ENCODE peak calls at places on chromosomes 7 and 10, in seven cellular contexts. P is endothelial cell of umbilical vein, N is kidney, K is colonic mucosa, J is HFF-Myc, F is cardiac fibroblast, L is AG10803. X is an unnamed sample.

GRCh38 chr10:61063035-61063434 is 119.0 kb upstream of the RHOBTB1 start:
- DNase-seq in P (peak), N (no peak), K (peak), J (no peak), F (peak), L (peak), X (no peak)

GRCh38 chr10:76111986-76112825 is 680.8 kb downstream of the LRMDA start:
- DNase-seq in P (no peak), N (peak), K (no peak), J (no peak), F (no peak), L (no peak), X (no peak)

GRCh38 chr10:48983648-48984359 is 44.2 kb upstream of the LRRC18 start:
- DNase-seq in P (no peak), N (no peak), K (no peak), J (no peak), F (no peak), L (no peak), X (no peak)

GRCh38 chr10:131972474-131973071 is 9.2 kb downstream of the BNIP3 start:
- DNase-seq in P (peak), N (peak), K (peak), J (no peak), F (peak), L (no peak), X (no peak)

GRCh38 chr10:2980116-2980515 is 87.2 kb upstream of the PFKP start:
- DNase-seq in P (no peak), N (no peak), K (no peak), J (no peak), F (peak), L (peak), X (no peak)

GRCh38 chr7:51965454-51965853 is 648.8 kb upstream of the COBL start:
- DNase-seq in P (no peak), N (no peak), K (no peak), J (no peak), F (no peak), L (no peak), X (no peak)

GRCh38 chr7:112634107-112634506 is 153.3 kb downstream of the LSMEM1 start:
- DNase-seq in P (no peak), N (no peak), K (no peak), J (no peak), F (no peak), L (no peak), X (no peak)

GRCh38 chr10:88728107-88728763 is 22.2 kb downstream of the LIPK start:
- DNase-seq in P (peak), N (peak), K (peak), J (no peak), F (peak), L (no peak), X (no peak)

GRCh38 chr10:28317735-28318134 is 14.9 kb upstream of the MPP7 start:
- DNase-seq in P (no peak), N (no peak), K (no peak), J (no peak), F (no peak), L (peak), X (no peak)

GRCh38 chr7:13821152-13821787 is 168.2 kb downstream of the ETV1 start:
- DNase-seq in P (no peak), N (no peak), K (peak), J (no peak), F (no peak), L (peak), X (no peak)

GRCh38 chr7:38977658-38978057 is at the start of gene POU6F2:
- DNase-seq in P (no peak), N (no peak), K (no peak), J (no peak), F (no peak), L (no peak), X (no peak)

DNA sequence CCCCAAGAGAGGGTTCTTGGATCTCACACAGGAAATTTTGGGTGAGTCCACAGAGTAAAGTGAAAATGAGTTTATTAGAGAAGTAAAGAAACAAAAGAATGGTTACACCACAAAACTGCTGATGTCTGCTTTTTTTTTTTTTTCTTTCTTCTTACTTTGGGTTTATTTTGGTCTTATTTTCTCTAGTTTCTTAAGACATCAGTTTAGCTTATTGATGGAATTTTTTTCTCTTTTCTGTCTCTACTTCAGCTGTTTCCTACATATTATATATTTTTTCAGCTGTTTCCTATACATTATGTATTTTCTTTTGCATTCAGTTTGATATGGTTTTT is 166.4 kb downstream of the CCSER2 start:
- DNase-seq in P (peak), N (no peak), K (no peak), J (no peak), F (no peak), L (no peak), X (no peak)
- TF ChIP-seq CTCF in P (no peak), N (no peak), K (no peak), J (no peak), F (no peak), L (no peak), X (no peak)

DNA sequence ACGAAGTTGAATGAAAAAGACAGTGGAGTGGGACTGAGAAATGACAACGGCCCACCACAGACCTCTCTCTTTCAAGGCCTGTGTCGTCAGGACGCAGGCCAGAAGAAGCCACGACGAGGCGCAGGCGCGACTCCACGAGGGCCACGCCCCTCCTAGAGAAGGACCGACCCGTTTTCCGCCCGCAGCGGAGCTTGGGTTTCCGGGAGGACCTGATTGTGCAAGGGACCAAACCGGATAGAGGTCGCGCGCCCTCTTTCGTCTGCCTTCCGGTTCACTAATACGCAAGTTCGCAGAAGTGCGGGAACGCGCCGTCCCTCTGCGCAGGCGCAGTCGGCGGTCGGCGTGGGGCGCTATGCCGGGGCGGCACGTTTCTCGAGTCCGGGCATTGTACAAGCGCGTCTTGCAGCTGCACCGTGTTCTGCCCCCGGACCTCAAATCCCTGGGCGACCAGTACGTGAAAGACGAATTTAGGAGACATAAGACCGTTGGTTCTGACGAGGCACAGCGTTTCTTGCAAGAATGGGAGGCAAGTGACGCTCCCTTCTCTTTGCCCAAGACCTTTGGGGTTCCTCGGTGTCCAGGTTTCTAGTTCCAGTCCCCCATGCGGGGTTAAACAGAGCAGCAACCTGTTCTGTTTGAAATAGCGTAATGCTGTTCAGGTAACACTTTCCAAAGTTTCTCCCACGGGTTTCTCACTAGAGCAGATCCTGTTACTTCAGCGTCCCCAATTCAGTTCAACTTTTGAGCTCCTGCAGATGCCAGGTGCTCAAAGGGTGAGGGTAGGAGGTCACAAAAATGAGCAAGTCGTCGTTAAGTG is at the start of gene SDHAF3:
- DNase-seq in P (peak), N (peak), K (peak), J (peak), F (peak), L (peak), X (peak)
- TF ChIP-seq CTCF in P (no peak), N (peak), K (no peak), J (peak), F (no peak), L (no peak), X (no peak)

DNA sequence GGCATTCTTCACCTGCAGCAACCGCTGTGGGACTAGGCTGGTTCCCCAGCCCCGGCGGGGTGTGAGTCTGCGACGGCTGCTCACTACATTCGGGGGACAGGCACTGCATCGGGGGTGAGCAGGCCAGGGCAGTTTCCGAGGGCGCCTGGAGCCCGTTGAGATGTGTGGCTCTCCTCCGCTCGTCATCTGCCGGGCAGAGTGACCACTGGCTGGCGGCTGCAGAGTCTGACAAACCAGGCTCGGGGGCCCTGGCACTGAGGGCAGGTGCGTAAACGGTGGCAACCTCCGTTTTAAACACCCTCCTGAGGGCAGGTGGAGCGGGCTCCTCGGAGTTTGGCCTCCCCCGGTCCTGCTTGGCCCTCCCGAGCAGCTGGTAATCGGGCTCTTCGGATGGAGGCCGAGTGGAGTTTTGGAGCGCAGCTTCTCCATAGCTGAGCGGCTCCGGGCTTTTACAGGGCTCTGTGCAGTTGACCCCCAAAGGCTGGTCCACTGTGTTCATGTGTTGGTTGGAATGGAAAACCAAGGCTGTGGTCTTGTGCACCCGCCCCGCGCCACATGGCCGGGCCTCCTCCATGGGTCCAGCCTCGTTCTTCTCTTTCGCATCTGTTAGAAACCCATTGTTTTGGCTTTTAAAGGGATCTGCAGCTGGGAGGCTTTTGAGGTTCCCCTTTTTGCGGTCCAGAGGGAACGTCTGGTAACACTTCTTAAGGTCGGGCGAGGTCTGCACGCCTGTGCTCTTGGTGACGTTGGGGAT is 20.9 kb downstream of the INSYN2A start:
- DNase-seq in P (no peak), N (no peak), K (no peak), J (no peak), F (no peak), L (no peak), X (no peak)
- TF ChIP-seq CTCF in P (no peak), N (no peak), K (no peak), J (no peak), F (no peak), L (no peak), X (no peak)

DNA sequence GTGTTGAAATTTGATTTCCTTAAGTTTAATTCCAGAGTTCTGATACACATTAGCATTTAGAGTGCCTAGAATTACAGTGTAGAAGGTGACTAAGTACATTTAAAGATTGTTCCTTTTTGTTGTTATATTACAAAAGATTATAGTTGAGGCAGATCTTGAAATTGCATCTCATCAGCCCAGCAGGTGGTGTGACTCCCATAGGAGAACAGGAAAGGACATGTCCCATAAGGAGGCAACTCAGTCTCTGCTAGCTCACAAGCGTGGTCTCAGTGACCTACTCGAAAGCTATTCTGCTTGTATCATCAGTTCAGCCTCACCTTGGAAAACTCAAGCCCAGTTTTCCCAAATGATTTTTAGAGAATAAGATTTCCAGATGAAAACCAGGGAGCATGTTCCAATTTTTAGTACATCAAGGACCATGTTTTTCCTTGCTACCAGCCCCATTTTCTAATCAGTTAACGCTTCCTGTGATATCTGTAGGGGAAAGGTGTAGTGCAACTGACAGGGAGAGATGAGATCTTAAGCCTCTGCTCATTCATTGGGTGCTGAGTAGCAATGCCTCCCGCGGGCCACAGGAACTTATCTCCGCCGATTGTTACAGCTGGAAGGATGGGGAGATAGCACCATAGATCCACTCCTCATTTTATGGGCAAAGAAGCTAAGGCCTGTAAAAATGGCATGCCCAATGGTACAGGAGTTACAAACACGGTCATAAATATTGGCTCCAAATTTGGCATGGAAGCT is 1.1 kb upstream of the GNAI1 start:
- DNase-seq in P (peak), N (no peak), K (no peak), J (no peak), F (peak), L (peak), X (no peak)
- TF ChIP-seq CTCF in P (no peak), N (no peak), K (no peak), J (no peak), F (no peak), L (peak), X (no peak)

DNA sequence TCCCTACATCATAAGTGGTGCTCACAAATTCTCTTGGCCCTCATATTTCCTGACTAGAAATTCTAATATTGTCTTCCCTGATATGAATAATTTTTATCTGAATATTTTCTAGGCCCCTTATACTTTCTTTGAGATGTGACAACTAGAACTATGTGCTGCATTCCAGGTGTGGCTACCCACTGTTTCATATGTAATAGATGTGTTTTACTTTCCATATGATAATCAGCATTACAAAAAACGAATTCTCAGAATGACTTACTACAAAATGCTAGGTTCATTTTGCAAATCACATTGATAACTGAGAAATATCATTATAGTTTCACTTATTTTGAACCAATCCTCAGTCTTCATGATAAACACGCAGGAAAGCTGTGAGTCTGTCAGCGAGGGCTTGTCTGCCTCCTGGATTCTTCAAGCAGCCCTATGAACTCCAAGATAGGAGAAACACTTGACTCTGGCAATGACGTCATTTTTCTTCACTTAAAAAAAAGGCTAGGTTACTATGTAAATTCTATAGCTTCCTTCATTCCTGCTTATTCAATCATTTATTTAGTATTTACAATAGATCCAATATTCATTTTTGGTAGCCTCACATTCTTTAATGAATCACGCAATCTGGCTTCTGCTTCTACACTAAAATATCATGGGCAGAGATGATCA is 4.6 kb downstream of the WEE2 start:
- DNase-seq in P (no peak), N (no peak), K (no peak), J (no peak), F (no peak), L (no peak), X (no peak)
- TF ChIP-seq CTCF in P (no peak), N (no peak), K (no peak), J (no peak), F (no peak), L (no peak), X (no peak)

DNA sequence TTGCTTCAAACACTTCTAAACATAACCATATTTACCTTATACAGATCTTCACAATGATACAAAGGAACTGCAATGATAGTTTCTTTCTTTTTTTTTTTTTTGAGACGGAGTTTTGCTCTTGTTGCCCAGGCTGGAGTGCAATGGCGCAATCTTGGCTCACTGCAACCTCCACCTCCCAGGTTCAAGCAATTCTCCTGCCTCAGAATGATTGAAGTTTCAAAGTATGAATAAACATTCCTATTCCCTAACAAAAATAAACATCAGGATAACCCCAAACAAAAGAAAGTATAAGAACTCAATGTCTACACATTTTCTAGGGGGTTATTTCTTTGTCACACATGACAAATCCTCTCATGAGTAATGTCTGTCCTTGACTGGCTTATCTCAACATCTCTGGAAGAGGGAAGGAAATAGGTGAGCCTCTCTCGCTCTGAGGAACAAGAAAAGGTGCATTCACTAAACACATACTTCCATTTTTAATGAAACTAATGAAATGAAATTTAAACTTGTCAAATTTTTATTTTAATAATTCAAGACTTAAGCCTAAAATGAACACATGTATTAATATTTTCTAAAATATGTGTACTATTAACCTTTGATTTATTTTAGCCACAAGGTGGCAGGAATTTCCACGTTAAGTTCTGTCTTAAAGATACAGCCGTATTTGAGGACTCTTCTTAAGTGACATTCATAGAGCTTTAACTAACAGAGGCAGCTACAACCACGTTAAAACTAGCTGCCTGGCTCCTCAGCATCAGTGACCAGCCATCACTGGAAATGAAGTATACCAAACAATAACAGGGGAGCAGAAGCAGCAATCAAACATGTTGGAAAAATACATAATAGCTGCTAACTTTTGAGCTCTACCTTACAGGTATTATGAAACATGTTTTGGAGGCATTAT is 58.3 kb downstream of the MALSU1 start:
- DNase-seq in P (peak), N (no peak), K (no peak), J (no peak), F (peak), L (peak), X (no peak)
- TF ChIP-seq CTCF in P (peak), N (no peak), K (no peak), J (no peak), F (peak), L (peak), X (peak)

DNA sequence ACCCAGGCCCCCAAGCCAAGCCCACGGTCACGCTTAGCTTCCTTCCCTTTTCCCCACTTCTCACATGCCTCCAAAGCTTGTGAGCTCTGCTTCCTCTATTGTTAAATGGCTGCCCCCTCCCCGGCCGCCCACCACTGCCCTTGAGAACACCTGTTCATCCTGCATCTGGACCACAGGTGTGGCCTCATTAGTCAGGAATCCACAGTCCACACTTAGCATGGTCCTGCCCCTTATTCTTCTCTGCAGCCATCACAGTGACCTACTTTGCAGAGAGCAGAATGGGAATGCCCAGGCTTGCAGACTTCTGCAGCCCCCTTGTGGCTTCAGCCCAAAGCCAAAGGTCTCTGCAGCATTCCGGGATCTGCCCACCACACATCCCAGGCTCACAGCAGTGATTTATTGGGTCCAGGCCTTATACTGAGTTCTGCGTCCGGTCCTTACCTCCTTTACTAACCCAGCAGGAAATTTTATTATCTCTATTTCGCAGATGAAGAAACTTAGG is 67.0 kb downstream of the PTPRE start:
- DNase-seq in P (peak), N (peak), K (no peak), J (no peak), F (no peak), L (no peak), X (no peak)
- TF ChIP-seq CTCF in P (peak), N (peak), K (no peak), J (no peak), F (no peak), L (no peak), X (no peak)

GRCh38 chr7:927031-927671 is 27.3 kb downstream of the ADAP1 start:
- DNase-seq in P (no peak), N (peak), K (peak), J (no peak), F (no peak), L (no peak), X (peak)

GRCh38 chr7:926061-927030 is 28.1 kb downstream of the ADAP1 start:
- DNase-seq in P (no peak), N (peak), K (peak), J (no peak), F (no peak), L (no peak), X (peak)

GRCh38 chr7:923108-924041 is 31.1 kb downstream of the ADAP1 start:
- DNase-seq in P (no peak), N (peak), K (peak), J (no peak), F (no peak), L (peak), X (peak)

GRCh38 chr7:924541-925231 is 29.8 kb downstream of the ADAP1 start:
- DNase-seq in P (no peak), N (peak), K (peak), J (no peak), F (no peak), L (no peak), X (peak)

DNA sequence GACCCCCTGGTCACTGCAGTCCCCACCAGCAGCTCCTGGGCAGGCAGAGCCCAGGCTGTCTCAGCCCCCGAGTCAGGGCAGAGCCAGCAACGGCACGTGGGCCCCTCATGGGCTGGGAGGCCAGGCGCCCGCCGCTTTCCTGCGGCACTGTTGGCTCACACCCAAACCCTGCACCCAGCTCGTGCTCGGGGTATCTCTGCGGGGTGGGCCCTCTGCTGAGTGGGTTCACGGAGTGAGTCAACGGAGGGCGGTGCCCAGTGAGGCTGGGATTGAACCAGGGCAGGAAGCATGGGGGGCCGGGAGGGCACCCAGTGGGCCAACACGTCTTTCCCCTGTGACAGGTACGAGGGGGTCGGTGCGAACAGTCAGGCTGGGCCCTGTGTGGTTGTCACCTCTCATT is 28.9 kb downstream of the ADAP1 start:
- DNase-seq in P (no peak), N (peak), K (peak), J (no peak), F (no peak), L (no peak), X (peak)
- TF ChIP-seq CTCF in P (no peak), N (no peak), K (no peak), J (no peak), F (no peak), L (no peak), X (no peak)

X was measured in natural killer cell.